ENCODE peak calls at places on chromosomes 4 and X, in nine cellular contexts. S is heart left ventricle, V is Caco-2, Q is Calu3, L is stomach, E is HFFc6, X is GM20000, B is colonic mucosa, H is HL-60. O is an unnamed sample.

GRCh38 chr4:83075696-83076095 is 38.8 kb downstream of the PLAC8 start:
- DNase-seq in Q (no peak), B (no peak), L (no peak), X (no peak), E (peak), S (no peak), H (no peak), V (no peak), O (no peak)

GRCh38 chr4:7043521-7044414 is 596 bp downstream of the TADA2B start:
- DNase-seq in E (peak), B (peak), L (peak), V (no peak), Q (peak), X (no peak), S (peak), H (no peak), O (peak)

GRCh38 chr4:122874194-122874593 is 47.6 kb downstream of the FGF2 start:
- DNase-seq in S (no peak), V (no peak), B (no peak), Q (peak), H (peak), L (no peak), E (peak), X (no peak), O (no peak)

GRCh38 chr4:145083891-145084640 is 13.9 kb downstream of the ANAPC10 start:
- DNase-seq in B (no peak), V (no peak), S (no peak), E (no peak), X (no peak), L (no peak), H (no peak), Q (no peak), O (no peak)

GRCh38 chr4:74117024-74117534 is 18.1 kb upstream of the CXCL2 start:
- DNase-seq in B (peak), S (peak), L (peak), V (no peak), E (peak), X (no peak), H (no peak), Q (peak), O (no peak)

GRCh38 chr4:176780995-176781738 is 11.6 kb downstream of the VEGFC start:
- DNase-seq in X (no peak), B (no peak), V (no peak), H (no peak), L (no peak), Q (no peak), S (no peak), E (no peak), O (no peak)

GRCh38 chr4:154473497-154473896 is 18.1 kb downstream of the DCHS2 start:
- DNase-seq in X (no peak), V (no peak), Q (no peak), B (no peak), E (no peak), S (no peak), L (no peak), H (no peak), O (no peak)

GRCh38 chrX:8455600-8455999 is 9.0 kb upstream of the VCX3B start:
- DNase-seq in V (no peak), E (no peak), X (no peak), Q (no peak), H (no peak), B (no peak), S (no peak), L (no peak), O (no peak)

GRCh38 chr4:152010680-152011079 is 249.9 kb upstream of the GATB start:
- DNase-seq in L (no peak), V (no peak), E (no peak), Q (no peak), B (no peak), X (no peak), S (no peak), H (no peak), O (no peak)

GRCh38 chrX:120468825-120469525 is at the start of gene LAMP2:
- DNase-seq in Q (peak), E (peak), S (peak), V (peak), X (peak), H (peak), L (peak), B (peak), O (peak)

GRCh38 chr4:188818300-188818699 is 679.1 kb downstream of the TRIML1 start:
- DNase-seq in B (no peak), X (no peak), H (no peak), V (no peak), Q (no peak), S (no peak), L (no peak), E (no peak), O (no peak)

GRCh38 chr4:153252122-153252521 is 47.9 kb downstream of the TRIM2 start:
- DNase-seq in H (no peak), B (no peak), X (no peak), S (no peak), E (no peak), L (no peak), Q (no peak), V (no peak), O (no peak)

GRCh38 chrX:102833136-102833535 is 103.9 kb upstream of the RAB40AL start:
- DNase-seq in S (no peak), V (no peak), L (no peak), B (no peak), E (peak), Q (no peak), X (no peak), H (no peak), O (no peak)

GRCh38 chr4:156493858-156494257 is 477.7 kb downstream of the PDGFC start:
- DNase-seq in B (no peak), E (peak), X (no peak), H (no peak), V (no peak), S (no peak), Q (no peak), L (no peak), O (no peak)

GRCh38 chrX:24760601-24761000 is 66.9 kb downstream of the POLA1 start:
- DNase-seq in E (peak), B (no peak), S (no peak), V (no peak), H (no peak), X (no peak), Q (no peak), L (no peak), O (no peak)

GRCh38 chr4:152983774-152984411 is 47.8 kb downstream of the FHDC1 start:
- DNase-seq in S (no peak), Q (no peak), L (no peak), B (no peak), V (no peak), E (peak), H (no peak), X (no peak), O (no peak)

GRCh38 chr4:148776944-148777343 is 334.7 kb upstream of the NR3C2 start:
- DNase-seq in Q (no peak), E (no peak), S (no peak), B (no peak), X (no peak), V (no peak), H (no peak), L (no peak), O (no peak)

GRCh38 chr4:41369680-41370079 is 113.0 kb downstream of the UCHL1 start:
- DNase-seq in X (no peak), S (peak), B (no peak), Q (no peak), L (peak), V (no peak), E (peak), H (no peak), O (no peak)

GRCh38 chr4:119728692-119729593 is 100.3 kb upstream of the PDE5A start:
- DNase-seq in B (no peak), L (no peak), Q (peak), X (no peak), H (no peak), V (no peak), S (no peak), E (no peak), O (no peak)

GRCh38 chr4:77617203-77617602 is 11.6 kb downstream of the CXCL13 start:
- DNase-seq in V (no peak), B (no peak), E (no peak), S (no peak), X (no peak), Q (no peak), L (no peak), H (no peak), O (no peak)

GRCh38 chr4:6591305-6591704 is 16.3 kb downstream of the MAN2B2 start:
- DNase-seq in L (no peak), X (peak), S (no peak), H (no peak), E (no peak), Q (no peak), B (no peak), V (no peak), O (no peak)

GRCh38 chrX:15059488-15059887 is 186.3 kb downstream of the MOSPD2 start:
- DNase-seq in V (no peak), Q (no peak), X (no peak), H (no peak), B (no peak), L (no peak), E (no peak), S (no peak), O (no peak)

GRCh38 chrX:153638436-153639176 is 8.4 kb upstream of the DUSP9 start:
- DNase-seq in S (no peak), Q (no peak), H (no peak), X (no peak), V (no peak), B (no peak), L (peak), E (no peak), O (no peak)

GRCh38 chr4:13160906-13161305 is 323.2 kb downstream of the RAB28 start:
- DNase-seq in X (no peak), B (no peak), H (no peak), Q (no peak), S (no peak), V (no peak), E (peak), L (no peak), O (no peak)

GRCh38 chr4:161577604-161578301 is 586.0 kb downstream of the FSTL5 start:
- DNase-seq in B (no peak), V (no peak), L (no peak), X (no peak), Q (no peak), E (no peak), H (no peak), S (no peak), O (no peak)

GRCh38 chrX:12007881-12008280 is 130.4 kb upstream of the FRMPD4 start:
- DNase-seq in H (no peak), S (no peak), B (no peak), L (no peak), E (peak), Q (peak), V (no peak), X (no peak), O (no peak)

DNA sequence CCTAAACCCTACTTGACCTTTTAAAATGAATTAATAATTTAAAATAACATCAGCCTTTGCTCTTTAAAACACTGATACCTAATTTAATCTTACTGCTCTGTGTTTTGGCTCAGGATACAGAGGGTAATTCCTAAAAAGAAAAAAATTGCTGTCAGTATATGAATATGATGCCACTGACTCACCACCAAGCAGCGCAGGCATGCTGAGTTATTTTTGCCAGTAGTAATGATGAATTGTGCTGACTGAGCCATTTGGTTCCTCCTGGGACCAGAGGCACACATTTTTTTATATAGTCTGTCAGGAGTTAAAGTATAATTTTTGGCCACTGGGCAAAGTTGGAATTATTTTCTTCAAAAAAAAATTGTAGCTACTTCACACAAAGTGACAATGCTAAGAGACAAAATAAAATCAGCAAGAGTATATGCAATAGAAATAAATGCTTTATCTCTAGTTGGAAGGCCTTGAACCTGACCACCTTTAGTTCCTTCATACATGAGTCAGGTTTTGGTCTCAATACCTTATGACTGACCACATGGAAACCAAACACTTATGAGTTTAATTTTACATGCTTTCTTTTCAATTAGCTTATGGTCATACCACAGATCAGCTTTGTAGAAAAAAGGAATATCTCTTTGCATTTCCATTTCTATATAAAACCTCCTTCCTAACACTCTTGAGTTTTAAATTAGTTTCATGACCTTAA is 115.1 kb downstream of the PPP3CA start:
- DNase-seq in B (no peak), L (no peak), H (no peak), S (no peak), Q (no peak), V (no peak), E (peak), X (no peak), O (no peak)
- TF ChIP-seq CTCF in B (no peak), L (no peak), H (no peak), S (no peak), Q (no peak), V (no peak), E (no peak), X (no peak), O (no peak)

GRCh38 chr4:143337600-143338287 is 1.1 kb downstream of the GAB1 start:
- DNase-seq in S (peak), L (peak), B (peak), Q (peak), V (peak), H (no peak), X (no peak), E (peak), O (no peak)

GRCh38 chr4:143335979-143336827 is 473 bp upstream of the GAB1 start:
- DNase-seq in B (peak), S (peak), Q (peak), V (peak), H (peak), E (peak), X (peak), L (peak), O (no peak)

GRCh38 chr4:143338313-143338712 is 1.6 kb downstream of the GAB1 start:
- DNase-seq in Q (no peak), S (no peak), X (no peak), B (no peak), V (no peak), H (no peak), L (no peak), E (no peak), O (no peak)

GRCh38 chr4:143339497-143339896 is 2.8 kb downstream of the GAB1 start:
- DNase-seq in Q (no peak), B (no peak), H (no peak), X (no peak), S (no peak), V (no peak), L (no peak), E (no peak), O (no peak)

GRCh38 chr4:143336828-143337599 is at the start of gene GAB1:
- DNase-seq in B (peak), S (peak), X (peak), V (peak), E (peak), Q (peak), L (peak), H (no peak), O (no peak)
- TF ChIP-seq CTCF in B (peak), S (no peak), X (no peak), V (no peak), E (peak), Q (no peak), L (no peak), H (no peak), O (no peak)

GRCh38 chrX:95318882-95319281 is 1365.8 kb upstream of the DIAPH2 start:
- DNase-seq in H (no peak), B (no peak), S (no peak), L (no peak), E (no peak), Q (no peak), V (no peak), X (peak), O (no peak)
- TF ChIP-seq CTCF in H (no peak), B (no peak), S (no peak), L (no peak), E (no peak), Q (no peak), V (peak), X (no peak), O (peak)

GRCh38 chr4:37243061-37243460 is 1.5 kb upstream of the NWD2 start:
- DNase-seq in X (peak), L (no peak), Q (peak), V (no peak), S (no peak), E (no peak), H (no peak), B (no peak), O (no peak)
- TF ChIP-seq CTCF in X (no peak), L (no peak), Q (no peak), V (no peak), S (no peak), E (no peak), H (no peak), B (no peak), O (peak)

GRCh38 chr4:143711543-143712159 is 11.2 kb upstream of the FREM3 start:
- DNase-seq in V (no peak), E (no peak), S (no peak), H (no peak), X (no peak), B (no peak), L (no peak), Q (no peak), O (no peak)
- TF ChIP-seq CTCF in V (no peak), E (no peak), S (no peak), H (no peak), X (no peak), B (no peak), L (no peak), Q (no peak), O (no peak)

DNA sequence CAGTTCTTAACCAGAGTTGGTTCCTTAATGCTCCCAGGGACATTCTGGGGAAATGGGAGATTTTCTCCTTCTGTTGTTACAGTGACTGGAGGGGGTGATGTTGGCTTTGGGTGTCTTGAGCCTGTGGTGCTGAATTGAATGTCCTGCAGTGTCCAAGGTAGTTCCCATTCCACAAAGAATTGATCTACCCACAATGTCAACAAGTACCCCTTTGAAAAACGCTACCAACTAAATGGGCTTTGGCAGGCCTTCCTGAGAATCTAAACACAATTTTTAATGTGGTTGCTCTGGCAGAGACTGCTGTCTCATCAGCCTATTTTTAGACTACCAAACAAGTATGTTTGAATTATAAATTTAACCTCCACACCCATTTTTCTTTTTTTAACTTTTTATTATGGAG is 69.4 kb downstream of the CCKAR start:
- DNase-seq in S (no peak), H (no peak), B (no peak), E (peak), L (no peak), Q (no peak), X (no peak), V (no peak), O (no peak)
- TF ChIP-seq CTCF in S (no peak), H (no peak), B (no peak), E (no peak), L (no peak), Q (no peak), X (no peak), V (no peak), O (no peak)

GRCh38 chr4:1091561-1091995 is 21.8 kb downstream of the RNF212 start:
- DNase-seq in X (no peak), V (no peak), L (no peak), Q (no peak), E (no peak), S (no peak), B (no peak), H (no peak), O (no peak)

GRCh38 chr4:1090465-1091440 is 22.6 kb downstream of the RNF212 start:
- DNase-seq in B (no peak), H (no peak), Q (no peak), E (no peak), S (no peak), V (no peak), X (no peak), L (no peak), O (no peak)

GRCh38 chr4:1093391-1094335 is 19.7 kb downstream of the RNF212 start:
- DNase-seq in S (no peak), E (no peak), X (no peak), Q (no peak), V (no peak), L (no peak), B (no peak), H (no peak), O (no peak)

GRCh38 chr4:1092983-1093361 is 20.4 kb downstream of the RNF212 start:
- DNase-seq in E (no peak), Q (no peak), V (no peak), S (no peak), H (no peak), L (no peak), X (no peak), B (no peak), O (no peak)

GRCh38 chr4:1092026-1092982 is 21.1 kb downstream of the RNF212 start:
- DNase-seq in V (no peak), S (no peak), H (no peak), L (no peak), B (no peak), E (no peak), Q (no peak), X (no peak), O (no peak)
- TF ChIP-seq CTCF in V (no peak), S (no peak), H (no peak), L (no peak), B (no peak), E (no peak), Q (no peak), X (peak), O (no peak)

DNA sequence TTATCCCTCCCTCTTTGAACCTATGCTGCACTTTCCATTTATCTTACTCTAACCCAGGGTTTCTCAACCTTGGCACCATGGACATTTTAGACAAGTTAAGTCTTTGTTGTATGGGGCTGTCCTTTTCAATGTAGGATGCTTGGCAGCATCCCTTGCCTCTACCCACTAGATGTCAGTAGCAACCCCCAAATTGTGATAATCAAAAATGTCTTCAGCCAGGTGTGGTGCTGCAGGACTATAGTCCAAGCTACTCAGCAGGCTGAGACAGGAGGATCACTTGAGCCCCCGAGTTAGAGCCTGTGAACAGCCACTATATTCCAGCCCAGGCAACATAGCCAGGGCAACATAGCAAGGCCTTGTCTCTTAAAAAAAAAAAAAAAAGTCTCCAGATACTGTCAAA is 7.0 kb downstream of the LRCH2 start:
- DNase-seq in S (no peak), X (no peak), V (peak), B (no peak), L (no peak), H (no peak), E (peak), Q (peak), O (no peak)
- TF ChIP-seq CTCF in S (no peak), X (no peak), V (peak), B (no peak), L (no peak), H (no peak), E (peak), Q (peak), O (peak)